ENCODE peak calls at places on chromosomes 5 and 9, in four cellular contexts. A, I, G and Z are unnamed samples.

GRCh38 chr9:93085676-93086075 is 10.3 kb upstream of the CARD19 start:
- DNase-seq in A (peak; percentile 33), I (no peak), G (no peak), Z (peak; percentile 19)

GRCh38 chr9:115597330-115597729 is 479.4 kb upstream of the TNC start:
- DNase-seq in A (no peak), I (no peak), G (no peak), Z (no peak)

GRCh38 chr9:93149361-93149760 is 15.3 kb upstream of the NINJ1 start:
- DNase-seq in A (no peak), I (no peak), G (no peak), Z (no peak)

GRCh38 chr9:91360551-91361293 is 996 bp downstream of the AUH start:
- DNase-seq in A (no peak), I (no peak), G (no peak), Z (no peak)

GRCh38 chr5:174418809-174419522 is 305.4 kb upstream of the MSX2 start:
- DNase-seq in A (no peak), I (no peak), G (peak; percentile 11), Z (no peak)

GRCh38 chr9:126707083-126707482 is 93.4 kb downstream of the LMX1B start:
- DNase-seq in A (no peak), I (no peak), G (no peak), Z (peak; percentile 3)

GRCh38 chr9:79489241-79490000 is 82.3 kb upstream of the TLE4 start:
- DNase-seq in A (no peak), I (no peak), G (peak; percentile 20), Z (no peak)

GRCh38 chr5:98402130-98402529 is 371.3 kb upstream of the RGMB start:
- DNase-seq in A (no peak), I (no peak), G (no peak), Z (no peak)

GRCh38 chr5:10457682-10458574 is 16.2 kb downstream of the ROPN1L start:
- DNase-seq in A (no peak), I (peak; percentile 40), G (no peak), Z (no peak)

DNA sequence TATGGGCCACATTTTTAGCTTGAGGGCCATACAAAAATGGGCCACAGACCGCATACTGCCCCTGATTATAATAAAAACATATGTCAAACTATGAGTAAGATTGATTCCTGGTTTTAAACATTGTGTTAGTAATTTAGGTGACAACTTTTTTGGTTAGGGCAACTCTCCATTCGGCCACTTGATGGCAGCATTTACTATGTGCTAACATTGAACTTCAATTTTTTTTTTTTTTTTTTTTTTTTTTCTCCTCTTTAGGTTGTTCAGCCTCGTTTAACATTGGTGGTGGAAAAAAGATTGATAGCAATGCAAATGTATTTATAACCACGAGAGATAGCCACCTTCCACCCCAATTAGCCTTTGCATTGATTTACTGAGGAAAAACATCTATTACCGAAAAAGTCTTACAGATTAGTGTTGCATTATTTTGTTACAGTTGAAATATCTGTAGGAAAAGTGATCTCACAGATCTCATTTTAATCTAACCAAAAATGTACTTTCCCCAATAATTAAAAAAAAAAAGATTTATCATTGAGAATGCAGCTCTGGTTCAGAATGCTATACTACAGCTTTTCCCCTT is 159.1 kb downstream of the CSNK1G3 start:
- DNase-seq in A (no peak), I (peak; percentile 37), G (peak; percentile 62), Z (no peak)
- TF ChIP-seq CTCF in A (peak; percentile 80), I (peak; percentile 85), G (peak; percentile 84), Z (peak; percentile 80)

GRCh38 chr5:141419074-141419880 is 1.6 kb upstream of the PCDHGA11 start:
- DNase-seq in A (no peak), I (no peak), G (no peak), Z (no peak)
- H3K4me3 ChIP-seq in A (no peak overlapping the region), I (no peak overlapping the region), G (no peak overlapping the region), Z (no peak overlapping the region)

DNA sequence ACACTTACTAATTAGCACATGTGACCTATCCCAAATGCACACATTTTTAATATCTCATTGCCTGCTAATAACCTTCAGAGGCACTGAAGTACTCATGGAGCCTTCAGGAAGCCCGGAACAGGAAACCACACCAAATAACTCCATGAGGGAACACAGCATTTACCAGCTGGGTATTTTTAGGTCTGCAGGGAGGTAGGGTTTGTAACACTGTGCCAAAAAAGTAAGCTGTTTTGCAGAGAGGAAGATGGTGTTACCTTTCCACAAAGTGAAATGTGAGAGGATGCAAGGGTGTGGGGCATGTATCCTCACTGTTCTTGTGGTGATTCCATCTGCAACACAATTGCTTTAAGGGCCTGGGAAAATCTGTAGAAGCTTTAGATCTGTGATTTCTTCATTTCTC is 64.4 kb downstream of the NUDT12 start:
- DNase-seq in A (no peak), I (no peak), G (no peak), Z (no peak)
- H3K27ac ChIP-seq in A (no peak overlapping the region), I (no peak overlapping the region), G (no peak overlapping the region), Z (no peak overlapping the region)

GRCh38 chr9:133406039-133406438 is 11.8 kb downstream of the REXO4 start:
- DNase-seq in A (no peak), I (no peak), G (no peak), Z (no peak)

GRCh38 chr9:133408042-133408441 is 9.8 kb downstream of the REXO4 start:
- DNase-seq in A (no peak), I (no peak), G (no peak), Z (no peak)

GRCh38 chr9:133405508-133406009 is 12.3 kb downstream of the REXO4 start:
- DNase-seq in A (no peak), I (no peak), G (no peak), Z (no peak)

GRCh38 chr9:133404440-133405002 is 13.3 kb downstream of the REXO4 start:
- DNase-seq in A (no peak), I (no peak), G (no peak), Z (no peak)

DNA sequence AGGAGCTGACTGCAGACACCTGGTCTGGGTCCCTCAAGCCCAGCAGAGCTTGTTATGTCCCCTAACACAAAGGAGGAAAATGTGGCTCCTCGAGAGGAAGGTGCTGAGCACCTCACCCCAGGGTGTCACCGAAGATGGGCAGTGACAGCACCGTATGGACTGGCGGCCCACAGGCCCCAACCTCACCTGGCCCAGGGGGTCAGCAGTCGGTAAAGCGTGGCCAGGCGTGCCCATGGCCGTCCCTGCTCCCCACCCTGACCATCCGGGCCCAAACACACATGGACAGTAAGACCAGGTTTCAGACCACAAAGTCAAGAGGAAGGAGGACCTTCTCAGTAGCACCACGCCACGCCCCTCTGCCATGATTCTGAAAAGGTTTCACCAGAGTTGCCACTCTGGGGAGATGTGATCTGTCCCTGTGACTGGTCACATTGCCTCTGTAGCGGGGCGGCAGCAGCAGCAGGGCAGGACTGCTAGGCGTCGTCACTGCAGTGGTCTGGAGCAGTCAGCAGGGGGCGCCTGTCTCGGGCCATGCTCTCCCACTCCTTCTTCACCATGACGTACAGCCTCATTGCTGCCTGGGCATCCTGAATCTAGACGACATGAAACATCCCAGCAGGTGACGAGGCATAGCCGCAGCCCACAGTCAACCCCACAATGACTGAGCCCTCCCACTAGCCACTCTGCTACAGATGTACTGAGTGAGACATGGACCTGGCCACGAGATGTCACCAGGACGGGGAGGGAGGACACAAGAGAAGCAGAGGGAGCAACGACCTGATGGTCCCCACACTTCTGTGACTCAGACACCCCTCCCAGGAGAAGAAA is 11.1 kb downstream of the REXO4 start:
- DNase-seq in A (peak; percentile 85), I (peak; percentile 68), G (peak; percentile 82), Z (peak; percentile 85)
- TF ChIP-seq CTCF in A (peak; percentile 88), I (peak; percentile 87), G (peak; percentile 91), Z (peak; percentile 93)

GRCh38 chr9:109114670-109115069 is 5.1 kb downstream of the TMEM245 start:
- DNase-seq in A (no peak), I (no peak), G (no peak), Z (no peak)
- H3K4me3 ChIP-seq in A (no peak overlapping the region), I (no peak overlapping the region), G (no peak overlapping the region), Z (no peak overlapping the region)

DNA sequence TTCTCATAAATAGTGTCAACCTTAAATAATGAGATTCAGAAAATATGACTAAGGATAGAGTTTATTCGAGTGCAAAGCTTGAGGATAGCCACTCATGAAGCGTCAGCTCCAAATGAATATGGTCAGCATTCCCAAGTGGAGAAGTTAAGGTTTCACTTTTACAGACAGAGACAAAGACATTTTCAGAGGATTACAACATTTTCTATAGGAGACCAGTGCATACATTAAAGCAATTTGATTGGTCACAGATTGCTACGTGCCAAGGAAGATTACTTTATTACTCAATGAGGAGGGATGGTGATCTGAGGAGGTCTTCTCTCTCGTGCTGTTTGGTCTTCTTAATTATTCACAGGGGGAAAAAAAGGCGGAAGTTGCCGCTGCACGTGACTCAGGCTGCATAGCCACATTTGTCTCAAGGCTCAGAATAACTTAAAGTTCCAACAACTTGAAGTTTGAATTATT is 60.1 kb upstream of the SPATA31C2 start:
- DNase-seq in A (no peak), I (no peak), G (peak; percentile 20), Z (no peak)
- H3K27ac ChIP-seq in A (peak overlapping the region; percentile 64), I (no peak overlapping the region), G (peak overlapping the region; percentile 49), Z (peak overlapping the region; percentile 42)

GRCh38 chr5:149641000-149641576 is 59.8 kb downstream of the ARHGEF37 start:
- DNase-seq in A (peak; percentile 90), I (peak; percentile 66), G (peak; percentile 81), Z (no peak)
- TF ChIP-seq CTCF in A (peak; percentile 7), I (no peak), G (peak; percentile 46), Z (no peak)